ENCODE peak calls at places on chromosomes 16 and 17, in seven cellular contexts. Z is NCI-H1417; U is stimulated activated CD4-positive, alpha-beta T cell treated with anti-CD3 and anti-CD28 coated beads, Interleukin-2, amount 100 ng/mL, for 48 hours; A is amygdala; M is cardiac muscle cell; X is testis; W is endothelial cell. B is an unnamed sample.

GRCh38 chr16:88309905-88310259 is 72.9 kb upstream of the ZNF469 start:
- DNase-seq in W (no peak), U (no peak), M (no peak), X (no peak), A (no peak), Z (peak), B (no peak)

GRCh38 chr17:2981325-2981724 is 82.1 kb downstream of the OR1D5 start:
- DNase-seq in U (no peak), W (no peak), Z (no peak), M (no peak), X (no peak), A (no peak), B (no peak)

GRCh38 chr16:84062734-84063640 is 20.4 kb upstream of the SLC38A8 start:
- DNase-seq in Z (peak), M (peak), X (peak), W (peak), A (peak), U (peak), B (peak)

GRCh38 chr16:22308824-22309520 is 11.8 kb downstream of the POLR3E start:
- DNase-seq in X (no peak), W (no peak), A (no peak), U (no peak), Z (no peak), M (no peak), B (no peak)

GRCh38 chr16:71917900-71918299 is 22.6 kb downstream of the IST1 start:
- DNase-seq in Z (no peak), A (no peak), M (peak), U (no peak), X (no peak), W (no peak), B (no peak)

GRCh38 chr17:55340171-55340570 is 75.4 kb downstream of the HLF start:
- DNase-seq in A (no peak), M (no peak), W (no peak), X (peak), U (no peak), Z (no peak), B (no peak)

GRCh38 chr17:47644324-47644723 is 5.4 kb upstream of the KPNB1 start:
- DNase-seq in Z (no peak), A (no peak), W (no peak), U (no peak), X (no peak), M (peak), B (no peak)

GRCh38 chr17:81926451-81927144 is 937 bp downstream of the MAFG start:
- DNase-seq in M (peak), X (peak), Z (peak), W (peak), A (peak), U (peak), B (peak)

GRCh38 chr17:75738218-75738802 is 17.1 kb downstream of the ITGB4 start:
- DNase-seq in X (no peak), U (no peak), A (no peak), M (peak), Z (no peak), W (no peak), B (no peak)

GRCh38 chr17:71071837-71072236 is 902.5 kb downstream of the KCNJ2 start:
- DNase-seq in U (no peak), X (no peak), A (no peak), Z (no peak), W (no peak), M (peak), B (no peak)

GRCh38 chr17:17406225-17406624 is 70.6 kb upstream of the MED9 start:
- DNase-seq in A (no peak), U (no peak), Z (no peak), W (no peak), X (peak), M (no peak), B (no peak)

GRCh38 chr16:58110590-58111330 is 18.4 kb downstream of the CFAP20 start:
- DNase-seq in M (peak), U (no peak), W (no peak), Z (no peak), X (no peak), A (no peak), B (peak)

GRCh38 chr17:29138184-29138955 is 41.8 kb downstream of the MYO18A start:
- DNase-seq in U (peak), X (no peak), M (no peak), A (no peak), W (no peak), Z (no peak), B (no peak)

GRCh38 chr16:73390936-73391335 is 343.0 kb upstream of the ZFHX3 start:
- DNase-seq in W (no peak), X (no peak), Z (no peak), U (no peak), M (no peak), A (no peak), B (no peak)

GRCh38 chr16:88569614-88569984 is 604 bp upstream of the ZC3H18 start:
- DNase-seq in M (peak), A (no peak), Z (no peak), U (no peak), X (no peak), W (peak), B (peak)

GRCh38 chr17:3928394-3928793 is 12.1 kb upstream of the P2RX1 start:
- DNase-seq in U (no peak), A (no peak), W (no peak), X (no peak), M (no peak), Z (no peak), B (no peak)

GRCh38 chr16:85989863-85990643 is 91.1 kb downstream of the IRF8 start:
- DNase-seq in A (no peak), W (no peak), M (no peak), X (no peak), Z (no peak), U (no peak), B (no peak)

GRCh38 chr17:35847006-35847405 is 21.7 kb downstream of the HEATR9 start:
- DNase-seq in A (no peak), M (no peak), Z (no peak), U (no peak), W (no peak), X (no peak), B (no peak)

GRCh38 chr17:44607836-44608690 is 48.2 kb upstream of the MEIOC start:
- DNase-seq in M (peak), Z (peak), X (no peak), U (no peak), W (no peak), A (no peak), B (no peak)

GRCh38 chr17:48542114-48542955 is 2.6 kb downstream of the HOXB2 start:
- DNase-seq in Z (no peak), W (no peak), U (no peak), A (no peak), X (peak), M (peak), B (no peak)

GRCh38 chr16:53892155-53892554 is 188.2 kb downstream of the FTO start:
- DNase-seq in U (peak), X (peak), A (peak), Z (peak), W (peak), M (peak), B (peak)

GRCh38 chr17:45311406-45311761 is 5.4 kb downstream of the MAP3K14 start:
- DNase-seq in X (no peak), M (no peak), Z (no peak), U (no peak), A (no peak), W (no peak), B (no peak)

GRCh38 chr16:88390760-88391496 is 8.2 kb downstream of the ZNF469 start:
- DNase-seq in A (no peak), M (no peak), Z (no peak), X (no peak), W (no peak), U (no peak), B (no peak)

GRCh38 chr17:47949951-47950350 is 7.7 kb downstream of the PRR15L start:
- DNase-seq in X (no peak), U (no peak), A (no peak), Z (peak), M (no peak), W (no peak), B (no peak)